ENCODE peak calls at places on chromosomes 7 and 10, in ten cellular contexts. D, S, H, V, O, K, Q, R, A and P are unnamed samples.

GRCh38 chr10:85548038-85548437 is 818.6 kb downstream of the GRID1 start:
- DNase-seq in S (no peak), K (peak; percentile 30), D (peak; percentile 11), Q (peak; percentile 18), R (peak; percentile 2), A (no peak), H (peak; percentile 63), O (peak; percentile 38), V (no peak), P (peak; percentile 10)

GRCh38 chr7:106679153-106679931 is 18.4 kb upstream of the CCDC71L start:
- DNase-seq in V (no peak), A (no peak), H (peak; percentile 66), K (no peak), D (no peak), Q (no peak), S (no peak), O (no peak), R (peak; percentile 69), P (no peak)

GRCh38 chr7:156999611-157000046 is 10.8 kb downstream of the MNX1 start:
- DNase-seq in S (no peak), D (no peak), R (no peak), H (no peak), K (no peak), A (no peak), O (no peak), V (no peak), Q (no peak), P (peak; percentile 55)

GRCh38 chr7:84536256-84536870 is 341.8 kb upstream of the SEMA3A start:
- DNase-seq in V (no peak), R (no peak), D (no peak), O (no peak), K (no peak), Q (no peak), H (no peak), A (no peak), S (no peak), P (no peak)

GRCh38 chr7:156993021-156993924 is 17.2 kb downstream of the MNX1 start:
- DNase-seq in D (no peak), Q (no peak), O (no peak), K (no peak), A (no peak), S (no peak), R (peak; percentile 17), V (no peak), H (no peak), P (peak; percentile 40)

GRCh38 chr10:11824825-11825224 is 1.7 kb downstream of the PROSER2 start:
- DNase-seq in V (no peak), K (no peak), A (no peak), S (no peak), O (no peak), D (no peak), Q (no peak), R (peak; percentile 49), H (no peak), P (no peak)

GRCh38 chr10:99999319-100000108 is 10.2 kb downstream of the DNMBP start:
- DNase-seq in S (no peak), A (no peak), Q (no peak), H (no peak), O (no peak), R (no peak), V (no peak), D (no peak), K (no peak), P (no peak)

GRCh38 chr7:3965794-3966395 is 664.8 kb downstream of the SDK1 start:
- DNase-seq in K (no peak), S (no peak), D (no peak), H (no peak), Q (no peak), O (no peak), R (no peak), V (no peak), A (no peak), P (no peak)

GRCh38 chr10:26969145-26969926 is 108.6 kb upstream of the ABI1 start:
- DNase-seq in R (no peak), K (no peak), Q (no peak), H (peak; percentile 86), S (no peak), A (no peak), D (no peak), V (no peak), O (peak; percentile 13), P (no peak)

GRCh38 chr7:129074994-129075393 is 20.1 kb upstream of the TNPO3 start:
- DNase-seq in Q (no peak), K (no peak), O (no peak), R (no peak), H (no peak), A (no peak), S (no peak), V (no peak), D (no peak), P (no peak)

GRCh38 chr7:28178537-28178936 is 2.1 kb downstream of the JAZF1 start:
- DNase-seq in V (no peak), Q (no peak), R (no peak), H (peak; percentile 38), O (no peak), K (no peak), S (no peak), A (no peak), D (no peak), P (no peak)

GRCh38 chr7:143399642-143400041 is 9.0 kb downstream of the EPHA1 start:
- DNase-seq in H (no peak), R (no peak), A (no peak), O (no peak), Q (no peak), S (no peak), D (no peak), K (no peak), V (no peak), P (no peak)

GRCh38 chr10:90171014-90171722 is 469.8 kb downstream of the KIF20B start:
- DNase-seq in Q (no peak), K (no peak), S (no peak), V (no peak), R (no peak), A (no peak), O (no peak), D (no peak), H (no peak), P (no peak)

GRCh38 chr10:24448351-24449009 is 239.5 kb downstream of the KIAA1217 start:
- DNase-seq in R (no peak), O (no peak), Q (no peak), V (no peak), D (no peak), S (no peak), A (no peak), K (no peak), H (no peak), P (no peak)

GRCh38 chr10:61903184-61903990 is 1.9 kb downstream of the ARID5B start:
- DNase-seq in K (peak; percentile 52), S (peak; percentile 78), R (peak; percentile 66), O (peak; percentile 24), A (peak; percentile 59), Q (no peak), V (peak; percentile 48), H (peak; percentile 86), D (peak; percentile 53), P (peak; percentile 79)